ENCODE peak calls at places on chromosomes 11 and 22, in ten cellular contexts. V, D, A, U, I, T, B, Y, S and N are unnamed samples.

GRCh38 chr11:71496421-71496820 is 30.6 kb upstream of the KRTAP5-7 start:
- DNase-seq in V (no peak), D (no peak), A (no peak), U (no peak), I (no peak), T (no peak), B (no peak), Y (no peak), S (no peak), N (no peak)

GRCh38 chr22:22810018-22810427 is 77.6 kb upstream of the IGLL5 start:
- DNase-seq in V (peak; percentile 79), D (no peak), A (no peak), U (no peak), I (no peak), T (no peak), B (peak; percentile 37), Y (peak; percentile 86), S (peak; percentile 77), N (peak; percentile 56)

GRCh38 chr11:113152500-113152899 is 161.9 kb upstream of the TTC12 start:
- DNase-seq in V (no peak), D (no peak), A (no peak), U (no peak), I (no peak), T (no peak), B (no peak), Y (no peak), S (no peak), N (no peak)

GRCh38 chr11:45163956-45164575 is 17.6 kb downstream of the PRDM11 start:
- DNase-seq in V (no peak), D (no peak), A (no peak), U (no peak), I (no peak), T (peak; percentile 12), B (no peak), Y (no peak), S (no peak), N (no peak)

GRCh38 chr22:49404576-49405199 is 423.0 kb downstream of the BRD1 start:
- DNase-seq in V (peak; percentile 31), D (no peak), A (peak; percentile 50), U (no peak), I (no peak), T (no peak), B (no peak), Y (peak; percentile 39), S (no peak), N (no peak)

GRCh38 chr11:95788921-95789505 is 569 bp downstream of the FAM76B start:
- DNase-seq in V (peak; percentile 53), D (no peak), A (no peak), U (no peak), I (peak; percentile 52), T (peak; percentile 43), B (peak; percentile 38), Y (no peak), S (peak; percentile 71), N (peak; percentile 25)

GRCh38 chr11:71418643-71419042 is 29.6 kb downstream of the DHCR7 start:
- DNase-seq in V (no peak), D (no peak), A (no peak), U (no peak), I (no peak), T (no peak), B (no peak), Y (no peak), S (no peak), N (no peak)

GRCh38 chr11:10329935-10330334 is 25.1 kb downstream of the ADM start:
- DNase-seq in V (no peak), D (no peak), A (no peak), U (peak; percentile 91), I (peak; percentile 90), T (peak; percentile 90), B (no peak), Y (no peak), S (no peak), N (no peak)

GRCh38 chr11:124108158-124108557 is 7.1 kb upstream of the VWA5A start:
- DNase-seq in V (no peak), D (no peak), A (no peak), U (no peak), I (no peak), T (peak; percentile 47), B (peak; percentile 29), Y (no peak), S (peak; percentile 51), N (peak; percentile 2)

GRCh38 chr11:46294365-46295309 is 17.2 kb downstream of the CREB3L1 start:
- DNase-seq in V (peak; percentile 65), D (no peak), A (no peak), U (peak; percentile 86), I (peak; percentile 97), T (peak; percentile 77), B (no peak), Y (no peak), S (peak; percentile 85), N (no peak)

GRCh38 chr11:119195680-119196079 is 10.4 kb downstream of the NHERF4 start:
- DNase-seq in V (peak; percentile 25), D (no peak), A (no peak), U (no peak), I (peak; percentile 66), T (peak; percentile 52), B (no peak), Y (peak; percentile 63), S (peak; percentile 64), N (peak; percentile 31)

GRCh38 chr11:120391854-120392253 is 55.6 kb downstream of the ARHGEF12 start:
- DNase-seq in V (no peak), D (no peak), A (no peak), U (no peak), I (no peak), T (no peak), B (no peak), Y (no peak), S (peak; percentile 9), N (no peak)

GRCh38 chr11:18111005-18111404 is 5.1 kb upstream of the SAAL1 start:
- DNase-seq in V (no peak), D (no peak), A (no peak), U (no peak), I (no peak), T (no peak), B (no peak), Y (no peak), S (no peak), N (no peak)

GRCh38 chr11:33515347-33515746 is 185.3 kb downstream of the C11orf91 start:
- DNase-seq in V (no peak), D (no peak), A (no peak), U (peak; percentile 49), I (peak; percentile 71), T (peak; percentile 19), B (no peak), Y (no peak), S (no peak), N (no peak)

GRCh38 chr11:122717264-122717867 is 61.8 kb downstream of the UBASH3B start:
- DNase-seq in V (no peak), D (no peak), A (no peak), U (no peak), I (no peak), T (no peak), B (peak; percentile 87), Y (no peak), S (no peak), N (no peak)

GRCh38 chr22:45867118-45867905 is 109.7 kb downstream of the WNT7B start:
- DNase-seq in V (peak; percentile 62), D (no peak), A (peak; percentile 48), U (no peak), I (no peak), T (no peak), B (no peak), Y (peak; percentile 62), S (peak; percentile 62), N (no peak)

GRCh38 chr11:128757235-128757711 is 63.4 kb downstream of the FLI1 start:
- DNase-seq in V (no peak), D (peak; percentile 29), A (no peak), U (no peak), I (peak; percentile 31), T (no peak), B (peak; percentile 85), Y (no peak), S (no peak), N (no peak)
- TF ChIP-seq CTCF in V (no peak), D (no peak), A (peak; percentile 52), U (peak; percentile 32), I (peak; percentile 67), T (peak; percentile 5), B (peak; percentile 78), Y (no peak), S (no peak), N (no peak)

GRCh38 chr11:76256448-76256847 is 50.1 kb upstream of the WNT11 start:
- DNase-seq in V (no peak), D (no peak), A (no peak), U (no peak), I (no peak), T (no peak), B (no peak), Y (no peak), S (no peak), N (no peak)
- TF ChIP-seq CTCF in V (no peak), D (no peak), A (no peak), U (no peak), I (no peak), T (no peak), B (no peak), Y (no peak), S (no peak), N (no peak)

DNA sequence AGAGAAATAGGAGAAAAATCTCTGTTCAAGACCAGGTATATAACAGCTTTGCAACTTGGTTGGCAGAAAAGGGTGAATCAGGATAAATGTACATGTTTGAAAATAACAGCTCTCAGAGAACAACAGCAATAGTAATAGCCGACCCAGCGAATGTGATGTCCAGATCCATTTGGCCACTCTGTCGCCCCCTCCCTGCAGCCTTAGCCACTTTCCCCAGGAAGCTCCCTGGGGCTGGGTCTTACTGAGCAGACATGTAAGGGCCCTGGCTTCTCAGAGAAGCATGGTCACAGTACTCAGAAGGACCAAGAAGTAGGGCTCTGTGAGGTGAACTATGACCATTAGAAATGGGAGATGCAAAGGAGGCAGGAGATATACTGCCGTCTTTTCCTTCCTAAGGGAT is 154.1 kb upstream of the SNX19 start:
- DNase-seq in V (no peak), D (no peak), A (no peak), U (no peak), I (no peak), T (no peak), B (no peak), Y (no peak), S (no peak), N (no peak)
- TF ChIP-seq CTCF in V (no peak), D (no peak), A (no peak), U (no peak), I (peak; percentile 22), T (no peak), B (no peak), Y (no peak), S (no peak), N (no peak)

DNA sequence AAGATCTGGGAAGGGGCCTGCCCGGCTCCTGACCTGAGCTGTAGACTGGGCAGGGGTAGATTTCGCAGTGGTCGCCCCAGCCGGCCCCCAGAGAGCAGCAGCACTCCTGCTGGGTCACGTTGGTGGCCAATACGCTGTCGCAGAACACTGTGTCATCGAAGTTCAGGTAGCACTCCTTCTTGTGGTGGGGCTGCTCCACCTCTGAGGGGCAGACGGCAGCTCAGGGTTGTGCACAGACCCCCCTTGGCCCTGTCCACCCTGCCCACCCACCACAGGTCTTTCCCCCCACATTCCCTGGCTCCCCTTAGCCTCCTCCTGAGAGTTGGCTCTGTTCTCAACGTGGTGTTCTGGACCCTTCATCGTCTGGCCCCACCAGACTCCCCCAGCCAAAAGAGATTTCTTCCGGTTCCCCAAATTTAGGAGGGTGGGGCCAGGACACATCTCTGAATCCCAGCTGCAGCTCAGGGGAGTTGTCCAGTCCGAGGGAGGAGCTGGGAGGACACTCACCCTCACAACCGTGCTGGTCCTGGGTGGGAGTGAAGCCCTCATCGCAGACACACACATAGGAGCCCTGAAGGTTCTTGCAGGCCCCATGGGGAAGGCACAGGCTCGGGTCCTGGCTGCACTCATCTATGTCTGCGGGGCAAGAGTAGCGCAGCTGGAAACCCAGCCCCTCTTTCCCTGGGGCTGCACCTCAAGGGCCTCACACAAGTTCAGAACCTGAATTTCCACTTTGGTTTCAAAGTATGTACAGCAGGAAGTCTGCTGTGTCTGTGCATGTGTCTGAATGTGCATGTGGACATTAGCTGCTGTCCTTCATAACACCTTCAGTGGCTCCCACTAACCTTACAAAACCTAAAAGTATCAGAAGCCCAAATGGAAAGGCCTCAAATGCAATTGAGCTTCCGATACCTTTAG is 16.5 kb downstream of the SCYL1 start:
- DNase-seq in V (no peak), D (no peak), A (no peak), U (no peak), I (no peak), T (no peak), B (no peak), Y (no peak), S (no peak), N (no peak)
- TF ChIP-seq CTCF in V (no peak), D (no peak), A (no peak), U (no peak), I (no peak), T (no peak), B (no peak), Y (no peak), S (no peak), N (no peak)